ENCODE peak calls at places on chromosomes 6 and 20, in six cellular contexts. U is kidney epithelial cell, G is esophagus squamous epithelium, B is suprapubic skin, Z is choroid plexus epithelial cell, H is pancreas. W is an unnamed sample.

GRCh38 chr6:167350731-167351655 is 26.1 kb downstream of the TTLL2 start:
- DNase-seq in U (peak; percentile 18), B (peak; percentile 73), G (peak; percentile 7), Z (peak; percentile 54), H (peak; percentile 84), W (peak; percentile 63)

GRCh38 chr6:145895802-145896201 is 68.4 kb downstream of the SHPRH start:
- DNase-seq in Z (peak; percentile 56), B (no peak), G (no peak), U (no peak), H (no peak), W (peak; percentile 15)

GRCh38 chr20:36402708-36403107 is 96.6 kb downstream of the DLGAP4 start:
- DNase-seq in G (no peak), Z (no peak), H (no peak), B (no peak), U (no peak), W (no peak)

GRCh38 chr20:35000311-35000921 is 44.7 kb downstream of the MYH7B start:
- DNase-seq in Z (no peak), H (peak; percentile 58), U (no peak), B (no peak), G (no peak), W (no peak)

GRCh38 chr6:54861846-54862616 is 15.5 kb downstream of the FAM83B start:
- DNase-seq in G (no peak), H (no peak), Z (no peak), U (no peak), B (no peak), W (no peak)

GRCh38 chr6:85923013-85923430 is 280.3 kb upstream of the SYNCRIP start:
- DNase-seq in H (no peak), U (peak; percentile 23), Z (peak; percentile 64), G (no peak), B (no peak), W (peak; percentile 22)

GRCh38 chr6:34560366-34561226 is 4.5 kb upstream of the SPDEF start:
- DNase-seq in B (no peak), H (peak; percentile 46), Z (peak; percentile 31), G (no peak), U (no peak), W (no peak)

GRCh38 chr6:135268263-135268662 is 87.2 kb downstream of the MYB start:
- DNase-seq in G (no peak), U (no peak), B (no peak), Z (no peak), H (no peak), W (no peak)

GRCh38 chr20:58700823-58701222 is 8.2 kb downstream of the NPEPL1 start:
- DNase-seq in G (no peak), U (no peak), Z (no peak), B (peak; percentile 48), H (peak; percentile 50), W (no peak)

GRCh38 chr20:53698321-53698978 is 104.8 kb upstream of the ZNF217 start:
- DNase-seq in H (no peak), U (no peak), Z (no peak), B (no peak), G (no peak), W (no peak)

GRCh38 chr20:32731882-32732266 is 11.4 kb downstream of the COMMD7 start:
- DNase-seq in G (no peak), U (no peak), B (no peak), Z (peak; percentile 36), H (no peak), W (no peak)

GRCh38 chr6:33440649-33441309 is 13.6 kb upstream of the ZBTB9 start:
- DNase-seq in U (no peak), G (no peak), B (peak; percentile 41), Z (no peak), H (no peak), W (no peak)

GRCh38 chr6:33815854-33816253 is 12.1 kb upstream of the MLN start:
- DNase-seq in Z (peak; percentile 64), B (no peak), H (no peak), U (no peak), G (no peak), W (no peak)

GRCh38 chr20:44087051-44087856 is 99.7 kb downstream of the JPH2 start:
- DNase-seq in H (no peak), U (no peak), Z (no peak), B (no peak), G (no peak), W (no peak)

GRCh38 chr6:163289445-163289844 is 125.1 kb upstream of the QKI start:
- DNase-seq in U (no peak), G (no peak), B (no peak), H (no peak), Z (no peak), W (no peak)

GRCh38 chr20:38129248-38129865 is 35.7 kb downstream of the TGM2 start:
- DNase-seq in U (no peak), B (peak; percentile 27), H (peak; percentile 7), G (no peak), Z (no peak), W (no peak)

GRCh38 chr20:24670981-24671380 is 201.6 kb downstream of the SYNDIG1 start:
- DNase-seq in H (no peak), Z (no peak), G (no peak), B (peak; percentile 37), U (no peak), W (no peak)

GRCh38 chr6:81547149-81547548 is 205.3 kb downstream of the TENT5A start:
- DNase-seq in G (no peak), B (no peak), H (no peak), Z (no peak), U (no peak), W (no peak)

GRCh38 chr6:79813854-79814477 is 133.4 kb downstream of the ELOVL4 start:
- DNase-seq in G (no peak), B (peak; percentile 72), Z (peak; percentile 84), H (peak; percentile 52), U (peak; percentile 19), W (peak; percentile 61)

GRCh38 chr6:33794910-33795615 is 6.1 kb upstream of the LEMD2 start:
- DNase-seq in B (no peak), U (no peak), G (no peak), H (no peak), Z (no peak), W (no peak)

GRCh38 chr6:139708342-139709199 is 334.1 kb upstream of the CITED2 start:
- DNase-seq in G (no peak), Z (peak; percentile 91), B (no peak), H (no peak), U (peak; percentile 80), W (peak; percentile 82)

GRCh38 chr6:617485-618100 is 39.3 kb downstream of the HUS1B start:
- DNase-seq in B (no peak), Z (no peak), G (no peak), U (no peak), H (no peak), W (no peak)

GRCh38 chr20:59027746-59028320 is 4.3 kb downstream of the ATP5F1E start:
- DNase-seq in B (no peak), U (peak; percentile 21), H (no peak), Z (peak; percentile 62), G (no peak), W (peak; percentile 85)

GRCh38 chr6:56757585-56757984 is 114.9 kb upstream of the DST start:
- DNase-seq in G (no peak), Z (peak; percentile 87), H (no peak), B (no peak), U (no peak), W (peak; percentile 62)

GRCh38 chr6:104625536-104625935 is 234.2 kb downstream of the HACE1 start:
- DNase-seq in B (no peak), U (peak; percentile 28), Z (peak; percentile 95), G (no peak), H (no peak), W (peak; percentile 45)

GRCh38 chr6:112100561-112100960 is 13.2 kb downstream of the FAM229B start:
- DNase-seq in B (no peak), H (no peak), G (no peak), U (no peak), Z (no peak), W (no peak)

GRCh38 chr6:81450180-81450579 is 302.3 kb downstream of the TENT5A start:
- DNase-seq in H (no peak), Z (peak; percentile 5), B (no peak), U (no peak), G (no peak), W (peak; percentile 25)

GRCh38 chr6:8589941-8590676 is 154.8 kb upstream of the SLC35B3 start:
- DNase-seq in H (no peak), U (no peak), G (no peak), Z (peak; percentile 17), B (no peak), W (no peak)

GRCh38 chr6:11496152-11497060 is 41.1 kb upstream of the TMEM170B start:
- DNase-seq in G (no peak), Z (peak; percentile 94), U (peak; percentile 35), H (no peak), B (peak; percentile 71), W (peak; percentile 89)

GRCh38 chr20:63771046-63771707 is 31.6 kb downstream of the SLC2A4RG start:
- DNase-seq in U (no peak), G (no peak), H (peak; percentile 51), Z (no peak), B (no peak), W (no peak)
- H3K4me3 ChIP-seq in U (no peak overlapping the region), G (no peak overlapping the region), H (no peak overlapping the region), Z (no peak overlapping the region), B (no peak overlapping the region), W (no peak overlapping the region)

GRCh38 chr6:118649918-118650499 is 1.4 kb downstream of the CEP85L start:
- DNase-seq in Z (peak; percentile 17), B (no peak), G (no peak), H (no peak), U (no peak), W (no peak)

GRCh38 chr6:118648866-118649554 is 2.4 kb downstream of the CEP85L start:
- DNase-seq in H (no peak), B (no peak), Z (peak; percentile 28), U (no peak), G (no peak), W (no peak)

GRCh38 chr6:118652051-118652699 is 784 bp upstream of the CEP85L start:
- DNase-seq in B (no peak), H (no peak), U (no peak), G (no peak), Z (no peak), W (no peak)

GRCh38 chr6:118650500-118651281 is 700 bp downstream of the CEP85L start:
- DNase-seq in H (peak; percentile 85), U (no peak), B (peak; percentile 74), G (no peak), Z (peak; percentile 50), W (peak; percentile 58)

GRCh38 chr6:118651282-118652050 is at the start of gene CEP85L:
- DNase-seq in H (peak; percentile 95), U (peak; percentile 55), B (peak; percentile 93), Z (peak; percentile 93), G (peak; percentile 51), W (peak; percentile 91)
- TF ChIP-seq CTCF in H (no peak), U (no peak), B (no peak), Z (no peak), G (peak; percentile 10), W (no peak)

GRCh38 chr6:106132153-106132698 is 46.1 kb downstream of the PRDM1 start:
- DNase-seq in B (no peak), Z (no peak), U (no peak), G (no peak), H (no peak), W (no peak)
- H3K4me3 ChIP-seq in B (no peak overlapping the region), Z (no peak overlapping the region), U (no peak overlapping the region), G (no peak overlapping the region), H (no peak overlapping the region), W (no peak overlapping the region)

DNA sequence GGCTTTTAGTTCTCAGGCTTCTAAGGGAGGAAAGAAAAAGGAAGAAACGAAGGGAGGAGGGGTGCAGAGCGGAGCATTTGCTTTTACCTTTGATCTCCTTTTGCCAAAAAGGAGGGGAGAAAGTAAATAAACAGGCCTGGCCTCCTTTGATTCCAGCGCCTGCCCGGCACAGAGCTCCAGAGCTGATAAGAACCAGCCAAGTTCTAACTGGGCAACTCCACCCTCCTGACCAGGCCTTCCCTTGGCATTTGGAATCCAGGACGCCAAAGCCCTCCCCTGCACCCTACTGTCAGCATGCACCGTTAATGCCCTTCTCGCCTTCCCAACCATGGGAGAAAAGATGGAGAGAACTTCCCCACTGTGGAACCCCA is 120.8 kb upstream of the PTPN1 start:
- DNase-seq in U (no peak), H (no peak), Z (no peak), B (no peak), G (no peak), W (no peak)
- TF ChIP-seq CTCF in U (no peak), H (no peak), Z (no peak), B (no peak), G (no peak), W (no peak)